ENCODE peak calls at places on chromosomes 11 and 22, in ten cellular contexts. One of them, this sample, is unnamed. For H3K27me3, the result is how much of the 10 kb centered on the place peaks cover.

GRCh38 chr11:75298191-75298590 is 53.3 kb downstream of the ARRB1 start:
- DNase-seq in spleen: no peak
- DNase-seq in ovary: no peak
- DNase-seq in cardiac muscle cell: no peak
- DNase-seq in colonic mucosa: no peak
- DNase-seq in H1: no peak
- DNase-seq in suprapubic skin: no peak
- DNase-seq in IMR-90: no peak
- DNase-seq in fibroblast of lung: no peak
- DNase-seq in bronchial epithelial cell: no peak
- DNase-seq in this sample: no peak

GRCh38 chr11:122186439-122187080 is 70.5 kb upstream of the BLID start:
- DNase-seq in spleen: no peak
- DNase-seq in ovary: no peak
- DNase-seq in cardiac muscle cell: no peak
- DNase-seq in colonic mucosa: no peak
- DNase-seq in H1: no peak
- DNase-seq in suprapubic skin: no peak
- DNase-seq in IMR-90: peak
- DNase-seq in fibroblast of lung: peak
- DNase-seq in bronchial epithelial cell: peak
- DNase-seq in this sample: peak

GRCh38 chr11:86972734-86973133 is 17.5 kb upstream of the FZD4 start:
- DNase-seq in spleen: no peak
- DNase-seq in ovary: no peak
- DNase-seq in cardiac muscle cell: no peak
- DNase-seq in colonic mucosa: no peak
- DNase-seq in H1: no peak
- DNase-seq in suprapubic skin: no peak
- DNase-seq in IMR-90: no peak
- DNase-seq in fibroblast of lung: no peak
- DNase-seq in bronchial epithelial cell: no peak
- DNase-seq in this sample: no peak

GRCh38 chr11:1010006-1010405 is 26.5 kb downstream of the MUC6 start:
- DNase-seq in spleen: no peak
- DNase-seq in ovary: no peak
- DNase-seq in cardiac muscle cell: no peak
- DNase-seq in colonic mucosa: no peak
- DNase-seq in H1: no peak
- DNase-seq in suprapubic skin: no peak
- DNase-seq in IMR-90: no peak
- DNase-seq in fibroblast of lung: no peak
- DNase-seq in bronchial epithelial cell: no peak
- DNase-seq in this sample: no peak

GRCh38 chr22:48705159-48705916 is 1122.3 kb downstream of the BRD1 start:
- DNase-seq in spleen: peak
- DNase-seq in ovary: no peak
- DNase-seq in cardiac muscle cell: no peak
- DNase-seq in colonic mucosa: no peak
- DNase-seq in H1: no peak
- DNase-seq in suprapubic skin: peak
- DNase-seq in IMR-90: no peak
- DNase-seq in fibroblast of lung: no peak
- DNase-seq in bronchial epithelial cell: no peak
- DNase-seq in this sample: no peak

GRCh38 chr11:119739975-119740374 is 11.0 kb upstream of the NECTIN1 start:
- DNase-seq in spleen: no peak
- DNase-seq in ovary: no peak
- DNase-seq in cardiac muscle cell: no peak
- DNase-seq in colonic mucosa: peak
- DNase-seq in H1: no peak
- DNase-seq in suprapubic skin: no peak
- DNase-seq in IMR-90: no peak
- DNase-seq in fibroblast of lung: no peak
- DNase-seq in bronchial epithelial cell: no peak
- DNase-seq in this sample: no peak

GRCh38 chr11:128772814-128773213 is 78.9 kb downstream of the FLI1 start:
- DNase-seq in spleen: peak
- DNase-seq in ovary: no peak
- DNase-seq in cardiac muscle cell: no peak
- DNase-seq in colonic mucosa: peak
- DNase-seq in H1: no peak
- DNase-seq in suprapubic skin: no peak
- DNase-seq in IMR-90: no peak
- DNase-seq in fibroblast of lung: no peak
- DNase-seq in bronchial epithelial cell: no peak
- DNase-seq in this sample: no peak

GRCh38 chr11:75562836-75563484 is 907 bp downstream of the SERPINH1 start:
- DNase-seq in spleen: no peak
- DNase-seq in ovary: peak
- DNase-seq in cardiac muscle cell: peak
- DNase-seq in colonic mucosa: no peak
- DNase-seq in H1: no peak
- DNase-seq in suprapubic skin: no peak
- DNase-seq in IMR-90: peak
- DNase-seq in fibroblast of lung: no peak
- DNase-seq in bronchial epithelial cell: peak
- DNase-seq in this sample: no peak

GRCh38 chr11:20452585-20452984 is 65.1 kb downstream of the PRMT3 start:
- DNase-seq in spleen: no peak
- DNase-seq in ovary: no peak
- DNase-seq in cardiac muscle cell: no peak
- DNase-seq in colonic mucosa: no peak
- DNase-seq in H1: no peak
- DNase-seq in suprapubic skin: no peak
- DNase-seq in IMR-90: no peak
- DNase-seq in fibroblast of lung: no peak
- DNase-seq in bronchial epithelial cell: no peak
- DNase-seq in this sample: no peak

GRCh38 chr11:71484248-71485062 is 31.5 kb downstream of the NADSYN1 start:
- DNase-seq in spleen: peak
- DNase-seq in ovary: no peak
- DNase-seq in cardiac muscle cell: no peak
- DNase-seq in colonic mucosa: no peak
- DNase-seq in H1: no peak
- DNase-seq in suprapubic skin: peak
- DNase-seq in IMR-90: no peak
- DNase-seq in fibroblast of lung: no peak
- DNase-seq in bronchial epithelial cell: no peak
- DNase-seq in this sample: no peak

GRCh38 chr11:65124480-65125196 is 2.5 kb downstream of the MRPL49 start:
- DNase-seq in spleen: no peak
- DNase-seq in ovary: no peak
- DNase-seq in cardiac muscle cell: no peak
- DNase-seq in colonic mucosa: no peak
- DNase-seq in H1: no peak
- DNase-seq in suprapubic skin: peak
- DNase-seq in IMR-90: no peak
- DNase-seq in fibroblast of lung: no peak
- DNase-seq in bronchial epithelial cell: no peak
- DNase-seq in this sample: no peak

GRCh38 chr22:22343603-22344276 is 99.2 kb downstream of the VPREB1 start:
- DNase-seq in spleen: no peak
- DNase-seq in ovary: no peak
- DNase-seq in cardiac muscle cell: no peak
- DNase-seq in colonic mucosa: peak
- DNase-seq in H1: no peak
- DNase-seq in suprapubic skin: no peak
- DNase-seq in IMR-90: no peak
- DNase-seq in fibroblast of lung: no peak
- DNase-seq in bronchial epithelial cell: no peak
- DNase-seq in this sample: no peak

GRCh38 chr22:22341736-22342135 is 97.2 kb downstream of the VPREB1 start:
- DNase-seq in spleen: no peak
- DNase-seq in ovary: no peak
- DNase-seq in cardiac muscle cell: no peak
- DNase-seq in colonic mucosa: no peak
- DNase-seq in H1: no peak
- DNase-seq in suprapubic skin: no peak
- DNase-seq in IMR-90: no peak
- DNase-seq in fibroblast of lung: no peak
- DNase-seq in bronchial epithelial cell: no peak
- DNase-seq in this sample: no peak

GRCh38 chr22:22345781-22346180 is 101.2 kb downstream of the VPREB1 start:
- DNase-seq in spleen: no peak
- DNase-seq in ovary: no peak
- DNase-seq in cardiac muscle cell: no peak
- DNase-seq in colonic mucosa: no peak
- DNase-seq in H1: no peak
- DNase-seq in suprapubic skin: no peak
- DNase-seq in IMR-90: no peak
- DNase-seq in fibroblast of lung: no peak
- DNase-seq in bronchial epithelial cell: no peak
- DNase-seq in this sample: no peak

GRCh38 chr22:22344430-22344829 is 99.8 kb downstream of the VPREB1 start:
- DNase-seq in spleen: no peak
- DNase-seq in ovary: no peak
- DNase-seq in cardiac muscle cell: no peak
- DNase-seq in colonic mucosa: no peak
- DNase-seq in H1: no peak
- DNase-seq in suprapubic skin: no peak
- DNase-seq in IMR-90: no peak
- DNase-seq in fibroblast of lung: no peak
- DNase-seq in bronchial epithelial cell: no peak
- DNase-seq in this sample: no peak

DNA sequence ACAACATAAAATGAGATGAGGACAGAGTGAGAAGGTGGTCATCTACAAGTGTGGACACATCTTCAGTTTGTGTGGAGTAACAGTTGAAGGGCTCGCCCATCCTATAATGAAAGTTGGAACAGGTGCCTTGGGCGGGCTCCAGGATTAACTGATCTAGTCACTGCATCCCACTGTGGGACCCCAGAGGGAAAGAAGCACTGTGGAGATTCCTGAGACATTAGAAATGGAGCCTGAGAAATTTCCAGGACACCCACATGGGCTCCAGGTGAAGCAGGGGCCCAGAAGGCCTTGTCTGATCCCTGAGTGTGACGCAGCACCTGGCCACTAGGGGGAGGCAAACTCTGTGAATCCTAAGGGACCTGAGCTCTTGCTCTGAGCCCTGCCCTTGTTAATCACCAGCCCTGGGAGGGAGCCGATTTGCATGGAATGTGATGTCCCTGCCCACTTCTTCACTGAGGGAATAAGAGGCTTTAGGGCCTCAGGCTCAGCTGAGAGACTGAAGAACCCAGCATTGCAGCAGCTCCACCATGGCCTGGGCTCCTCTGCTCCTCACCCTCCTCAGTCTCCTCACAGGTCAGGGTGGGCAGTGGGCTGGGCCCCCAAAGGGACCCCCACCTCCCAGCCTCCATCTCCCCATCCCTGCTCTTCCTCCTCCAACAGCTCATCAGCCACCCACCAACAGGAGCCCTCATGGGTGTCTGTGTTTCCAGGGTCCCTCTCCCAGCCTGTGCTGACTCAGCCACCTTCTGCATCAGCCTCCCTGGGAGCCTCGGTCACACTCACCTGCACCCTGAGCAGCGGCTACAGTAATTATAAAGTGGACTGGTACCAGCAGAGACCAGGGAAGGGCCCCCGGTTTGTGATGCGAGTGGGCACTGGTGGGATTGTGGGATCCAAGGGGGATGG is 98.4 kb downstream of the VPREB1 start:
- DNase-seq in spleen: peak
- DNase-seq in ovary: no peak
- DNase-seq in cardiac muscle cell: peak
- DNase-seq in colonic mucosa: peak
- DNase-seq in H1: peak
- DNase-seq in suprapubic skin: no peak
- DNase-seq in IMR-90: no peak
- DNase-seq in fibroblast of lung: peak
- DNase-seq in bronchial epithelial cell: peak
- DNase-seq in this sample: no peak
- H3K27me3 ChIP-seq in spleen: under half
- H3K27me3 ChIP-seq in ovary: under half
- H3K27me3 ChIP-seq in cardiac muscle cell: under half
- H3K27me3 ChIP-seq in colonic mucosa: under half
- H3K27me3 ChIP-seq in H1: half or more
- H3K27me3 ChIP-seq in suprapubic skin: under half
- H3K27me3 ChIP-seq in IMR-90: under half
- H3K27me3 ChIP-seq in fibroblast of lung: under half
- H3K27me3 ChIP-seq in bronchial epithelial cell: under half
- H3K27me3 ChIP-seq in this sample: under half

GRCh38 chr22:23105304-23105703 is 35.0 kb downstream of the GNAZ start:
- DNase-seq in spleen: no peak
- DNase-seq in ovary: no peak
- DNase-seq in cardiac muscle cell: no peak
- DNase-seq in colonic mucosa: no peak
- DNase-seq in H1: no peak
- DNase-seq in suprapubic skin: no peak
- DNase-seq in IMR-90: no peak
- DNase-seq in fibroblast of lung: no peak
- DNase-seq in bronchial epithelial cell: no peak
- DNase-seq in this sample: no peak
- H3K27me3 ChIP-seq in spleen: under half
- H3K27me3 ChIP-seq in ovary: under half
- H3K27me3 ChIP-seq in cardiac muscle cell: under half
- H3K27me3 ChIP-seq in colonic mucosa: under half
- H3K27me3 ChIP-seq in H1: under half
- H3K27me3 ChIP-seq in suprapubic skin: under half
- H3K27me3 ChIP-seq in IMR-90: under half
- H3K27me3 ChIP-seq in fibroblast of lung: under half
- H3K27me3 ChIP-seq in bronchial epithelial cell: under half
- H3K27me3 ChIP-seq in this sample: under half

DNA sequence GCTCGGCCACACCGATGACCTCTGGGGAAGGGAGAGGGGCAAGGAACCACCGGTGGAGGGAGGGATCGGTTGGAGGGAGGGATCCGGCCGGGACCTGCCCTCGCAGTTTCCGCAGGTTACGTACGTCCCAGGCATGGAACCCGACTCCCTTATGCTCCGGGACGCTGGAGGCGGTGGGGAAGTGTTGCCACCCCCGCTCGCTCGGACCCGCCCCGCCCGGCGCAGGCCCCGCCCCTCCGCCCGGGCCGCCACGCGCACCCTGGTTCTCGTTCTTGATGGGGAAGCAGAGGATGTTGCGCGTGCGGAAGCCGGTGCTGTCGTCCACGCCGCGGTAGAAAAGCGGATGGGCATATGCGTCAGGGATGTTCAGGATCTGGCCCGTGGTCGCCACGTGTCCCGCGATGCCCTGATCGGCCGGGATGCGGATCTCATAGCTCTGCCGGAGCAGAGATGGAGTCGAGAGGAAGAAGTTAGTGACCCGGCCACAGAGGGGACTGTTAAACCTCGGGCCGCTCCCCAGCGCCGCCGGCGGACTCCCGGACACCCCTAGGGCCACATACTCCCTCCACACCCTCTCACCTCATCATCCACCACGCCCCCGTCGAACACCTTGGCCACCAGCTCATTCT is 89.8 kb downstream of the PDE2A start:
- DNase-seq in spleen: peak
- DNase-seq in ovary: peak
- DNase-seq in cardiac muscle cell: peak
- DNase-seq in colonic mucosa: peak
- DNase-seq in H1: no peak
- DNase-seq in suprapubic skin: peak
- DNase-seq in IMR-90: peak
- DNase-seq in fibroblast of lung: peak
- DNase-seq in bronchial epithelial cell: peak
- DNase-seq in this sample: no peak
- H3K27me3 ChIP-seq in spleen: under half
- H3K27me3 ChIP-seq in ovary: under half
- H3K27me3 ChIP-seq in cardiac muscle cell: half or more
- H3K27me3 ChIP-seq in colonic mucosa: under half
- H3K27me3 ChIP-seq in H1: half or more
- H3K27me3 ChIP-seq in suprapubic skin: half or more
- H3K27me3 ChIP-seq in IMR-90: half or more
- H3K27me3 ChIP-seq in fibroblast of lung: under half
- H3K27me3 ChIP-seq in bronchial epithelial cell: under half
- H3K27me3 ChIP-seq in this sample: under half

GRCh38 chr11:69358398-69359080 is 64.6 kb downstream of the MYEOV start:
- DNase-seq in spleen: no peak
- DNase-seq in ovary: no peak
- DNase-seq in cardiac muscle cell: no peak
- DNase-seq in colonic mucosa: peak
- DNase-seq in H1: no peak
- DNase-seq in suprapubic skin: peak
- DNase-seq in IMR-90: no peak
- DNase-seq in fibroblast of lung: no peak
- DNase-seq in bronchial epithelial cell: no peak
- DNase-seq in this sample: no peak
- H3K27me3 ChIP-seq in spleen: under half
- H3K27me3 ChIP-seq in ovary: under half
- H3K27me3 ChIP-seq in cardiac muscle cell: under half
- H3K27me3 ChIP-seq in colonic mucosa: under half
- H3K27me3 ChIP-seq in H1: under half
- H3K27me3 ChIP-seq in suprapubic skin: under half
- H3K27me3 ChIP-seq in IMR-90: under half
- H3K27me3 ChIP-seq in fibroblast of lung: under half
- H3K27me3 ChIP-seq in bronchial epithelial cell: under half
- H3K27me3 ChIP-seq in this sample: under half